ENCODE peak calls at places on chromosomes 16 and 17, in four cellular contexts. P, B, F and T are unnamed samples.

GRCh38 chr16:68061396-68061795 is 23.8 kb upstream of the NFATC3 start:
- DNase-seq in F (no peak), P (no peak), B (no peak), T (no peak)

GRCh38 chr17:20944014-20944905 is 98.6 kb downstream of the USP22 start:
- DNase-seq in F (no peak), P (no peak), B (peak; percentile 64), T (peak; percentile 75)

GRCh38 chr17:43140396-43141332 is 15.5 kb upstream of the BRCA1 start:
- DNase-seq in B (no peak), P (no peak), F (no peak), T (no peak)

GRCh38 chr17:17376362-17376761 is 73.2 kb downstream of the NT5M start:
- DNase-seq in F (no peak), B (no peak), P (no peak), T (no peak)

GRCh38 chr17:58889928-58890327 is 134.3 kb downstream of the PPM1E start:
- DNase-seq in P (no peak), B (no peak), F (no peak), T (no peak)

GRCh38 chr17:31061678-31062077 is 33.1 kb upstream of the NF1 start:
- DNase-seq in B (peak; percentile 57), P (no peak), F (no peak), T (no peak)

GRCh38 chr17:80877829-80878303 is 113.8 kb upstream of the CHMP6 start:
- DNase-seq in F (no peak), B (no peak), P (peak; percentile 14), T (no peak)

GRCh38 chr17:64328875-64329405 is 61.7 kb downstream of the PECAM1 start:
- DNase-seq in P (no peak), B (no peak), F (no peak), T (no peak)

GRCh38 chr16:58096249-58096648 is 32.9 kb downstream of the CFAP20 start:
- DNase-seq in F (no peak), B (no peak), P (no peak), T (no peak)

GRCh38 chr17:42276609-42277341 is 584 bp upstream of the STAT5B start:
- DNase-seq in F (peak; percentile 53), B (peak; percentile 82), P (peak; percentile 70), T (peak; percentile 54)

GRCh38 chr16:77711775-77712174 is 10.5 kb upstream of the NUDT7 start:
- DNase-seq in F (no peak), B (no peak), P (no peak), T (no peak)

GRCh38 chr17:58330544-58330996 is 2.0 kb upstream of the TSPOAP1 start:
- DNase-seq in B (no peak), P (peak; percentile 11), F (no peak), T (no peak)

GRCh38 chr16:1045363-1046270 is 26.9 kb upstream of the SSTR5 start:
- DNase-seq in B (no peak), P (no peak), F (no peak), T (no peak)

GRCh38 chr17:48439875-48440505 is 10.0 kb upstream of the SKAP1 start:
- DNase-seq in P (no peak), F (no peak), B (no peak), T (no peak)

GRCh38 chr17:63946440-63947363 is 14.6 kb upstream of the CD79B start:
- DNase-seq in P (no peak), B (peak; percentile 85), F (no peak), T (peak; percentile 19)

GRCh38 chr17:37605813-37606505 is 3.3 kb downstream of the SYNRG start:
- DNase-seq in F (no peak), P (no peak), B (no peak), T (no peak)

GRCh38 chr16:25034916-25035315 is 19.7 kb upstream of the ARHGAP17 start:
- DNase-seq in F (no peak), B (no peak), P (no peak), T (no peak)

GRCh38 chr16:27511657-27512056 is 38.1 kb downstream of the GTF3C1 start:
- DNase-seq in P (peak; percentile 67), B (no peak), F (no peak), T (no peak)

GRCh38 chr16:946048-946395 is 24.8 kb downstream of the LMF1 start:
- DNase-seq in B (no peak), P (no peak), F (no peak), T (no peak)

GRCh38 chr16:74852500-74852875 is 77.9 kb upstream of the FA2H start:
- DNase-seq in B (no peak), F (no peak), P (no peak), T (no peak)

GRCh38 chr17:11251561-11252107 is 10.6 kb downstream of the SHISA6 start:
- DNase-seq in P (no peak), F (no peak), B (no peak), T (no peak)

DNA sequence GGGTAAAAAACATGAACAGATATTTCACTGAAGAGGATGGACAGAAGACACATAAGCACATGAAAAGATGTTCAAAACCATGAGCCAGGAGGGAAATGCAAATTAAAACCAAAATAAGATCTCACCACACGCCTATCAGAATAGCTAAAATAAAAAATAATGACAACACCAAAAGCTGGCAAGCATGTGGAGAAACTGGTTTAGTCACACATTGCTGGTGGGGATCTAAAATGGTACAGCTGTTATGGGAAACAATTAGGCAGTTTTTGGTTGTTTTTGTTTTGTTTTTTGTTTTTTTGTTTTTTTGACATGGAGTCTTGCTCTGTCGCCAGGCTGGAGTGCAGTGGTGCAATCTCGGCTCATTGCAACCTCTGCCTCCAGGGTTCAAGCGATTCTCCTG is 44.7 kb upstream of the TEKT3 start:
- DNase-seq in B (no peak), P (no peak), F (no peak), T (no peak)
- TF ChIP-seq CTCF in B (no peak), P (no peak), F (no peak), T (no peak)

GRCh38 chr16:89049484-89050118 is 44.1 kb upstream of the ACSF3 start:
- DNase-seq in B (no peak), F (no peak), P (peak; percentile 12), T (no peak)
- TF ChIP-seq CTCF in B (no peak), F (no peak), P (no peak), T (no peak)

GRCh38 chr17:68944435-68945035 is 10.7 kb downstream of the ABCA8 start:
- DNase-seq in P (no peak), B (no peak), F (no peak), T (no peak)
- TF ChIP-seq CTCF in P (no peak), B (no peak), F (no peak), T (no peak)

GRCh38 chr17:19270347-19270950 is 33.3 kb downstream of the EPN2 start:
- DNase-seq in P (no peak), B (no peak), F (no peak), T (no peak)
- TF ChIP-seq CTCF in P (peak; percentile 41), B (peak; percentile 27), F (no peak), T (no peak)

GRCh38 chr16:14289692-14290340 is 218.7 kb downstream of the MRTFB start:
- DNase-seq in B (peak; percentile 69), P (no peak), F (no peak), T (peak; percentile 48)
- TF ChIP-seq CTCF in B (peak; percentile 75), P (peak; percentile 43), F (no peak), T (peak; percentile 65)

DNA sequence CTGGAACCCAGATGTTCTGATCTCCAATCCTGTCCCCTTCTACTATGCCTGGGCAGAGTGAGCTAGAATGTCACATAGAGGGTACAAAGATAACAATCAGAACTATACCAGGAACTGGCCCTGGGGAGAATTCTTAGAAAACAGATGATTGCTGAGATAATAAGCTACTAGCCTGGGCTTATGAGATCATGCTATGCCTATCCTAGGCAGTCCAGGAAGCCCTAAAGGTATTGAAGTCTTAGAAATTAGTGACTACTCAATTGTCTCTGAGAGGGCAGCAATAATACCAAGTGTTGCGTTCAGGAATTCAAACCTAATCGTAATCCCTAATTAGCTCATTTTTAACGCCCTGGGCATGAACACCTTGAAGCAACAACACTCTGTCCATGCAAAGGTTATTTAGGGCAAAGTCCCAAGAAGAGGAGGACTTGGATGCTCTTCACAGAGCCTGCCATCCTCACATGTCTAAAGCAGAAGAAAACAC is 77.1 kb downstream of the MMD start:
- DNase-seq in B (no peak), P (no peak), F (no peak), T (no peak)
- TF ChIP-seq CTCF in B (no peak), P (no peak), F (no peak), T (no peak)

GRCh38 chr16:50627419-50627818 is 53.7 kb downstream of the SNX20 start:
- DNase-seq in F (no peak), B (peak; percentile 58), P (peak; percentile 50), T (peak; percentile 25)
- TF ChIP-seq CTCF in F (peak; percentile 35), B (peak; percentile 24), P (peak; percentile 61), T (peak; percentile 34)